ENCODE peak calls at places on chromosomes 6 and 20, in five cellular contexts. O, I, J, Z and L are unnamed samples.

GRCh38 chr6:139839506-139840156 is 465.2 kb upstream of the CITED2 start:
- DNase-seq in O (peak; percentile 38), I (peak; percentile 51), J (no peak), Z (no peak), L (no peak)

GRCh38 chr6:106510090-106510970 is 119.0 kb downstream of the RTN4IP1 start:
- DNase-seq in O (peak; percentile 76), I (peak; percentile 48), J (no peak), Z (peak; percentile 49), L (peak; percentile 42)

GRCh38 chr6:74851598-74851997 is 354.3 kb downstream of the COL12A1 start:
- DNase-seq in O (no peak), I (no peak), J (no peak), Z (no peak), L (no peak)

GRCh38 chr6:35473849-35474128 is 5.6 kb downstream of the RPL10A start:
- DNase-seq in O (no peak), I (no peak), J (no peak), Z (no peak), L (no peak)

GRCh38 chr6:130090796-130091195 is 72.4 kb downstream of the L3MBTL3 start:
- DNase-seq in O (no peak), I (no peak), J (no peak), Z (no peak), L (no peak)

GRCh38 chr6:89530982-89531381 is 98.0 kb downstream of the ANKRD6 start:
- DNase-seq in O (no peak), I (peak; percentile 71), J (no peak), Z (no peak), L (no peak)

GRCh38 chr6:47481806-47482205 is 4.2 kb downstream of the CD2AP start:
- DNase-seq in O (no peak), I (no peak), J (no peak), Z (no peak), L (no peak)

GRCh38 chr20:53524589-53525311 is 68.9 kb downstream of the ZNF217 start:
- DNase-seq in O (no peak), I (no peak), J (no peak), Z (no peak), L (no peak)

GRCh38 chr6:17476506-17476905 is 83.1 kb downstream of the CAP2 start:
- DNase-seq in O (no peak), I (no peak), J (no peak), Z (no peak), L (no peak)

GRCh38 chr6:144478487-144478886 is 193.4 kb downstream of the UTRN start:
- DNase-seq in O (peak; percentile 64), I (peak; percentile 83), J (no peak), Z (no peak), L (peak; percentile 27)

GRCh38 chr6:147063469-147064031 is 140.7 kb upstream of the STXBP5 start:
- DNase-seq in O (no peak), I (no peak), J (peak; percentile 64), Z (no peak), L (no peak)

GRCh38 chr6:54115966-54116365 is 4.7 kb downstream of the MLIP start:
- DNase-seq in O (no peak), I (no peak), J (no peak), Z (no peak), L (no peak)

GRCh38 chr6:38034269-38034914 is 214.9 kb downstream of the ZFAND3 start:
- DNase-seq in O (no peak), I (no peak), J (peak; percentile 23), Z (no peak), L (no peak)

GRCh38 chr6:149325648-149326236 is 8.2 kb downstream of the TAB2 start:
- DNase-seq in O (no peak), I (no peak), J (no peak), Z (no peak), L (no peak)

GRCh38 chr6:44471271-44471981 is 83.9 kb downstream of the CDC5L start:
- DNase-seq in O (no peak), I (peak; percentile 66), J (no peak), Z (no peak), L (no peak)

GRCh38 chr6:15872252-15873103 is 209.7 kb upstream of the DTNBP1 start:
- DNase-seq in O (no peak), I (no peak), J (no peak), Z (no peak), L (no peak)

GRCh38 chr6:157407637-157408036 is 26.6 kb downstream of the ZDHHC14 start:
- DNase-seq in O (no peak), I (no peak), J (no peak), Z (no peak), L (no peak)

GRCh38 chr6:137443901-137444300 is 50.3 kb downstream of the OLIG3 start:
- DNase-seq in O (no peak), I (no peak), J (peak; percentile 6), Z (no peak), L (no peak)

GRCh38 chr20:20772492-20773047 is 60.1 kb upstream of the RALGAPA2 start:
- DNase-seq in O (no peak), I (no peak), J (no peak), Z (no peak), L (no peak)

GRCh38 chr20:32360333-32360634 is 2.2 kb downstream of the ASXL1 start:
- DNase-seq in O (no peak), I (no peak), J (no peak), Z (no peak), L (no peak)

GRCh38 chr6:41652876-41653641 is 14.8 kb downstream of the MDFI start:
- DNase-seq in O (no peak), I (no peak), J (no peak), Z (no peak), L (no peak)

GRCh38 chr6:125363010-125363359 is 61.2 kb upstream of the HDDC2 start:
- DNase-seq in O (no peak), I (no peak), J (no peak), Z (no peak), L (no peak)

GRCh38 chr6:53982361-53983050 is 128.7 kb upstream of the MLIP start:
- DNase-seq in O (no peak), I (no peak), J (no peak), Z (no peak), L (no peak)

GRCh38 chr6:116465246-116465645 is 4.1 kb downstream of the CALHM6 start:
- DNase-seq in O (no peak), I (no peak), J (no peak), Z (no peak), L (no peak)

GRCh38 chr6:16158943-16159557 is 30.2 kb downstream of the MYLIP start:
- DNase-seq in O (no peak), I (no peak), J (no peak), Z (no peak), L (no peak)

GRCh38 chr6:111925296-111925695 is 52.0 kb upstream of the FYN start:
- DNase-seq in O (no peak), I (no peak), J (no peak), Z (no peak), L (no peak)

GRCh38 chr6:152112503-152113261 is 305.2 kb downstream of the ESR1 start:
- DNase-seq in O (peak; percentile 86), I (peak; percentile 83), J (no peak), Z (no peak), L (no peak)

GRCh38 chr6:129665555-129665954 is 44.4 kb downstream of the ARHGAP18 start:
- DNase-seq in O (no peak), I (no peak), J (no peak), Z (no peak), L (no peak)

GRCh38 chr6:15312500-15312899 is 66.6 kb downstream of the JARID2 start:
- DNase-seq in O (no peak), I (no peak), J (no peak), Z (no peak), L (no peak)

GRCh38 chr20:38723069-38723981 is 961 bp upstream of the SLC32A1 start:
- DNase-seq in O (no peak), I (no peak), J (no peak), Z (no peak), L (no peak)

GRCh38 chr20:21665687-21666446 is 39.6 kb upstream of the PAX1 start:
- DNase-seq in O (no peak), I (no peak), J (no peak), Z (no peak), L (no peak)

GRCh38 chr6:74259931-74260330 is 563.9 kb downstream of the CD109 start:
- DNase-seq in O (no peak), I (no peak), J (no peak), Z (no peak), L (no peak)

DNA sequence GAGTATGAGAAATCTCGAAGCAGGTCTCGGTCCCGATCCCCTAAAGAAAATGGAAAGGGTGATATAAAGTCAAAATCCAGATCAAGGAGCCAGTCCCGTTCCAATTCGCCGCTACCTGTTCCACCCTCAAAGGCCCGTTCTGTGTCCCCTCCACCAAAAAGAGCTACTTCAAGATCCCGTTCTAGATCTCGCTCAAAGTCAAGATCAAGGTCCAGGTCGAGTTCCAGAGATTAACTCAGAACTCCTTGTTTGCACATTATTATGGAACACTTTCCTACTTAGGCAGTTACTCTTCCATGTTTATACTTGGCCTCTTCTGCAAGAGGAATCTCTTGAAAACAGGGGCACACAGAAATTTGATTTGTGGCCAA is 3.1 kb downstream of the SRSF6 start:
- DNase-seq in O (no peak), I (no peak), J (no peak), Z (no peak), L (no peak)
- TF ChIP-seq POLR2A in O (no peak), I (no peak), J (no peak), Z (no peak), L (no peak)

GRCh38 chr20:50790651-50791277 is 4.1 kb upstream of the BCAS4 start:
- DNase-seq in O (peak; percentile 90), I (peak; percentile 92), J (peak; percentile 82), Z (peak; percentile 91), L (peak; percentile 93)
- TF ChIP-seq POLR2A in O (peak; percentile 10), I (no peak), J (peak; percentile 54), Z (no peak), L (peak; percentile 28)

DNA sequence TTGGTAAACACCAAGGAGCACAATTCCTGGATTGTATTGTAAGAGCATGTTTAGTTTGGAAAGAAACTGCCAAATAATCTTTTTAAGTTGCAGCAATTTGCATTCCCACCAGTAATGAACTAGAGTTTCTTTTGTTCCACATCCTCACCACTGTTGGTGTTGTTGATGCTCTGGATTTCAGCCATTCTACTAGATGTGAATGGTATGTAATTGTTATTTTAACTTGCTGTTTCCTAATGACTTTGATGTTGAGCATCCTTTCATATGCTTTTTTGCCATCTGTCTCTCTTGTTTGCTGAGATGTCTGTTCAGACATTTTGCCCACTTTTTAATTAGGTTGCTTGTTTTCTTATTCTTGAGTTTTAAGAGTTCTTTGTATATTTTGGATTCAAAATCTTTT is 1654.1 kb downstream of the GRIK2 start:
- DNase-seq in O (no peak), I (no peak), J (no peak), Z (no peak), L (no peak)
- TF ChIP-seq POLR2A in O (no peak), I (no peak), J (no peak), Z (no peak), L (no peak)

DNA sequence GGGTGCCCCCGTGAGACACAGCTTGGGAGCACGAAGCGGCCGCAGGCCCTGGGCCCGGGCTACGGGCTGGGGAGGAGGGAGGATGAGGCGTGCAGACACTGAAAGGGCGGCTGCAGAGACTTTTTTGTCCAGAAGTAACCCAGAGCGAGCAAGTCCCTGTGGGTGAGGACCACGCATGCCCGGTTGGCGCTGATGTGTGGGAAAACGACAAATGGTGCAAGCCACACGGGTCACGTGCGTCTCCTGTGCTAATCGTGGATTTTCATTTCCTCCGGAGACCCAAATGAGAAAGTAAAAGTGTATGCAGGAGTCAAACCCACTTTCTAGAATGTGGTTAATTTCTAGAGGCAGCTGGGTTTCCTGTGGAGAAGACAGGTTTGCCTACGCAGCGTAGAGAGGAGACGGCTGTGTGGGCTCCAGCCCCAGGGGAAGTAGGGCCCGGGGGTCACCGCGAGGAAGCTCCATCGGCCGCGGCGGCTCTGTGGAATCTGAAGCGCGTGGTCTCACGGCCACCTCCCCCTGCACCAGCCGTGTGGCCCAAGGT is 19.0 kb downstream of the DLL1 start:
- DNase-seq in O (peak; percentile 65), I (peak; percentile 56), J (no peak), Z (no peak), L (no peak)
- TF ChIP-seq POLR2A in O (no peak), I (no peak), J (no peak), Z (no peak), L (no peak)

GRCh38 chr6:43369174-43370002 is at the start of gene ZNF318:
- DNase-seq in O (peak; percentile 96), I (peak; percentile 98), J (peak; percentile 90), Z (peak; percentile 95), L (peak; percentile 97)
- TF ChIP-seq POLR2A in O (peak; percentile 52), I (no peak), J (peak; percentile 64), Z (peak; percentile 22), L (peak; percentile 40)